ENCODE peak calls at places on chromosome 11, in four cellular contexts. One of them, this sample, is unnamed.

GRCh38 chr11:14054708-14055107 is 92.2 kb downstream of the SPON1 start:
- DNase-seq in tibial nerve: no peak
- DNase-seq in heart left ventricle: peak; percentile 57
- DNase-seq in NT2/D1: no peak
- DNase-seq in this sample: no peak

GRCh38 chr11:35662061-35662648 is 420 bp upstream of the TRIM44 start:
- DNase-seq in tibial nerve: peak; percentile 55
- DNase-seq in heart left ventricle: no peak
- DNase-seq in NT2/D1: no peak
- DNase-seq in this sample: no peak

GRCh38 chr11:102664001-102664752 is 39.0 kb upstream of the MMP20 start:
- DNase-seq in tibial nerve: no peak
- DNase-seq in heart left ventricle: no peak
- DNase-seq in NT2/D1: no peak
- DNase-seq in this sample: peak; percentile 57

GRCh38 chr11:94681852-94682251 is 86.3 kb upstream of the AMOTL1 start:
- DNase-seq in tibial nerve: no peak
- DNase-seq in heart left ventricle: no peak
- DNase-seq in NT2/D1: no peak
- DNase-seq in this sample: no peak

GRCh38 chr11:439315-440064 is 2.3 kb downstream of the ANO9 start:
- DNase-seq in tibial nerve: no peak
- DNase-seq in heart left ventricle: peak; percentile 18
- DNase-seq in NT2/D1: no peak
- DNase-seq in this sample: no peak

GRCh38 chr11:119671561-119672015 is 57.4 kb downstream of the NECTIN1 start:
- DNase-seq in tibial nerve: no peak
- DNase-seq in heart left ventricle: peak; percentile 56
- DNase-seq in NT2/D1: no peak
- DNase-seq in this sample: no peak

GRCh38 chr11:42974510-42974909 is 337.3 kb upstream of the API5 start:
- DNase-seq in tibial nerve: no peak
- DNase-seq in heart left ventricle: no peak
- DNase-seq in NT2/D1: peak; percentile 48
- DNase-seq in this sample: no peak

GRCh38 chr11:86274503-86274902 is 27.5 kb upstream of the HIKESHI start:
- DNase-seq in tibial nerve: no peak
- DNase-seq in heart left ventricle: no peak
- DNase-seq in NT2/D1: no peak
- DNase-seq in this sample: no peak

GRCh38 chr11:20161230-20161918 is 1.1 kb upstream of the DBX1 start:
- DNase-seq in tibial nerve: no peak
- DNase-seq in heart left ventricle: no peak
- DNase-seq in NT2/D1: peak; percentile 56
- DNase-seq in this sample: no peak

GRCh38 chr11:60971520-60971919 is at the start of gene CD6:
- DNase-seq in tibial nerve: no peak
- DNase-seq in heart left ventricle: no peak
- DNase-seq in NT2/D1: no peak
- DNase-seq in this sample: no peak

GRCh38 chr11:40321537-40321936 is 1137.9 kb downstream of the LRRC4C start:
- DNase-seq in tibial nerve: no peak
- DNase-seq in heart left ventricle: no peak
- DNase-seq in NT2/D1: no peak
- DNase-seq in this sample: no peak

GRCh38 chr11:73189315-73189714 is 28.8 kb upstream of the P2RY2 start:
- DNase-seq in tibial nerve: no peak
- DNase-seq in heart left ventricle: no peak
- DNase-seq in NT2/D1: no peak
- DNase-seq in this sample: no peak

GRCh38 chr11:57403176-57404147 is 13.0 kb upstream of the PRG2 start:
- DNase-seq in tibial nerve: no peak
- DNase-seq in heart left ventricle: no peak
- DNase-seq in NT2/D1: no peak
- DNase-seq in this sample: no peak

GRCh38 chr11:31102875-31103274 is 266.7 kb downstream of the DCDC1 start:
- DNase-seq in tibial nerve: no peak
- DNase-seq in heart left ventricle: no peak
- DNase-seq in NT2/D1: no peak
- DNase-seq in this sample: no peak

GRCh38 chr11:441418-442274 is at the start of gene ANO9:
- DNase-seq in tibial nerve: no peak
- DNase-seq in heart left ventricle: no peak
- DNase-seq in NT2/D1: no peak
- DNase-seq in this sample: peak; percentile 58

GRCh38 chr11:100576044-100577021 is 110.8 kb upstream of the ARHGAP42 start:
- DNase-seq in tibial nerve: peak; percentile 37
- DNase-seq in heart left ventricle: no peak
- DNase-seq in NT2/D1: peak; percentile 30
- DNase-seq in this sample: peak; percentile 58

GRCh38 chr11:34214961-34215805 is 109.8 kb downstream of the NAT10 start:
- DNase-seq in tibial nerve: no peak
- DNase-seq in heart left ventricle: no peak
- DNase-seq in NT2/D1: no peak
- DNase-seq in this sample: no peak

GRCh38 chr11:39236916-39237315 is 2222.5 kb downstream of the LRRC4C start:
- DNase-seq in tibial nerve: no peak
- DNase-seq in heart left ventricle: no peak
- DNase-seq in NT2/D1: no peak
- DNase-seq in this sample: no peak

GRCh38 chr11:86447763-86448480 is 73.2 kb downstream of the CCDC81 start:
- DNase-seq in tibial nerve: no peak
- DNase-seq in heart left ventricle: no peak
- DNase-seq in NT2/D1: no peak
- DNase-seq in this sample: no peak

GRCh38 chr11:1373536-1374214 is 16.1 kb upstream of the BRSK2 start:
- DNase-seq in tibial nerve: no peak
- DNase-seq in heart left ventricle: no peak
- DNase-seq in NT2/D1: no peak
- DNase-seq in this sample: peak; percentile 58

GRCh38 chr11:134478176-134478575 is 66.1 kb upstream of the B3GAT1 start:
- DNase-seq in tibial nerve: no peak
- DNase-seq in heart left ventricle: no peak
- DNase-seq in NT2/D1: no peak
- DNase-seq in this sample: no peak

GRCh38 chr11:35998651-35999050 is 54.8 kb downstream of the LDLRAD3 start:
- DNase-seq in tibial nerve: no peak
- DNase-seq in heart left ventricle: no peak
- DNase-seq in NT2/D1: no peak
- DNase-seq in this sample: no peak

GRCh38 chr11:121282376-121282775 is 10.2 kb upstream of the SC5D start:
- DNase-seq in tibial nerve: no peak
- DNase-seq in heart left ventricle: no peak
- DNase-seq in NT2/D1: no peak
- DNase-seq in this sample: no peak

GRCh38 chr11:21295508-21295907 is 626.1 kb downstream of the NELL1 start:
- DNase-seq in tibial nerve: no peak
- DNase-seq in heart left ventricle: no peak
- DNase-seq in NT2/D1: no peak
- DNase-seq in this sample: no peak

GRCh38 chr11:102926946-102927623 is 28.4 kb downstream of the MMP13 start:
- DNase-seq in tibial nerve: no peak
- DNase-seq in heart left ventricle: no peak
- DNase-seq in NT2/D1: no peak
- DNase-seq in this sample: no peak

GRCh38 chr11:2209900-2210321 is 38.3 kb upstream of the TH start:
- DNase-seq in tibial nerve: no peak
- DNase-seq in heart left ventricle: no peak
- DNase-seq in NT2/D1: no peak
- DNase-seq in this sample: no peak

GRCh38 chr11:101717621-101718020 is 133.8 kb upstream of the TRPC6 start:
- DNase-seq in tibial nerve: no peak
- DNase-seq in heart left ventricle: no peak
- DNase-seq in NT2/D1: no peak
- DNase-seq in this sample: peak; percentile 51

GRCh38 chr11:8329961-8330361 is 66.3 kb upstream of the LMO1 start:
- DNase-seq in tibial nerve: no peak
- DNase-seq in heart left ventricle: no peak
- DNase-seq in NT2/D1: no peak
- DNase-seq in this sample: peak; percentile 74

GRCh38 chr11:123218451-123218850 is 23.4 kb upstream of the CLMP start:
- DNase-seq in tibial nerve: no peak
- DNase-seq in heart left ventricle: no peak
- DNase-seq in NT2/D1: no peak
- DNase-seq in this sample: no peak

GRCh38 chr11:92123540-92123939 is 101.1 kb upstream of the FAT3 start:
- DNase-seq in tibial nerve: no peak
- DNase-seq in heart left ventricle: no peak
- DNase-seq in NT2/D1: no peak
- DNase-seq in this sample: no peak

GRCh38 chr11:75275581-75275980 is 35.0 kb downstream of the TPBGL start:
- DNase-seq in tibial nerve: no peak
- DNase-seq in heart left ventricle: peak; percentile 50
- DNase-seq in NT2/D1: peak; percentile 64
- DNase-seq in this sample: no peak

GRCh38 chr11:61890536-61891330 is 612 bp downstream of the FADS3 start:
- DNase-seq in tibial nerve: no peak
- DNase-seq in heart left ventricle: peak; percentile 89
- DNase-seq in NT2/D1: no peak
- DNase-seq in this sample: peak; percentile 60

GRCh38 chr11:45089251-45089650 is 57.2 kb upstream of the PRDM11 start:
- DNase-seq in tibial nerve: peak; percentile 86
- DNase-seq in heart left ventricle: peak; percentile 90
- DNase-seq in NT2/D1: no peak
- DNase-seq in this sample: no peak

GRCh38 chr11:95108159-95108611 is 18.5 kb downstream of the ENDOD1 start:
- DNase-seq in tibial nerve: peak; percentile 23
- DNase-seq in heart left ventricle: peak; percentile 72
- DNase-seq in NT2/D1: no peak
- DNase-seq in this sample: no peak

GRCh38 chr11:72736452-72737069 is 15.6 kb downstream of the ARAP1 start:
- DNase-seq in tibial nerve: peak; percentile 52
- DNase-seq in heart left ventricle: peak; percentile 67
- DNase-seq in NT2/D1: no peak
- DNase-seq in this sample: no peak

GRCh38 chr11:1862588-1863351 is 9.9 kb downstream of the LSP1 start:
- DNase-seq in tibial nerve: no peak
- DNase-seq in heart left ventricle: peak; percentile 50
- DNase-seq in NT2/D1: no peak
- DNase-seq in this sample: no peak

GRCh38 chr11:26187639-26188038 is 144.3 kb upstream of the ANO3 start:
- DNase-seq in tibial nerve: no peak
- DNase-seq in heart left ventricle: no peak
- DNase-seq in NT2/D1: no peak
- DNase-seq in this sample: no peak

GRCh38 chr11:62774407-62774806 is 3.2 kb downstream of the TAF6L start:
- DNase-seq in tibial nerve: no peak
- DNase-seq in heart left ventricle: no peak
- DNase-seq in NT2/D1: no peak
- DNase-seq in this sample: no peak

GRCh38 chr11:58577441-58578135 is 1.3 kb upstream of the ZFP91 start:
- DNase-seq in tibial nerve: no peak
- DNase-seq in heart left ventricle: peak; percentile 62
- DNase-seq in NT2/D1: no peak
- DNase-seq in this sample: peak; percentile 12

GRCh38 chr11:10654211-10655150 is 39.1 kb downstream of the IRAG1 start:
- DNase-seq in tibial nerve: no peak
- DNase-seq in heart left ventricle: no peak
- DNase-seq in NT2/D1: peak; percentile 27
- DNase-seq in this sample: peak; percentile 28
- H3K4me1 ChIP-seq in tibial nerve: peaks cover 82% of the 10 kb centered on the region
- H3K4me1 ChIP-seq in heart left ventricle: peaks cover 70% of the 10 kb centered on the region
- H3K4me1 ChIP-seq in NT2/D1: no peaks in the 10 kb centered on the region
- H3K4me1 ChIP-seq in this sample: peaks cover 23% of the 10 kb centered on the region

GRCh38 chr11:124763156-124763947 is 1.3 kb upstream of the ESAM start:
- DNase-seq in tibial nerve: peak; percentile 87
- DNase-seq in heart left ventricle: peak; percentile 80
- DNase-seq in NT2/D1: peak; percentile 75
- DNase-seq in this sample: peak; percentile 95
- H3K4me3 ChIP-seq in tibial nerve: peak overlapping the region; percentile 55
- H3K4me3 ChIP-seq in heart left ventricle: peak overlapping the region; percentile 95
- H3K4me3 ChIP-seq in NT2/D1: peak overlapping the region; percentile 57
- H3K4me3 ChIP-seq in this sample: peak overlapping the region; percentile 53

GRCh38 chr11:110886241-110886640 is 174.0 kb upstream of the ARHGAP20 start:
- DNase-seq in tibial nerve: no peak
- DNase-seq in heart left ventricle: no peak
- DNase-seq in NT2/D1: no peak
- DNase-seq in this sample: no peak
- H3K4me1 ChIP-seq in tibial nerve: peaks cover 12% of the 10 kb centered on the region
- H3K4me1 ChIP-seq in heart left ventricle: no peaks in the 10 kb centered on the region
- H3K4me1 ChIP-seq in NT2/D1: no peaks in the 10 kb centered on the region
- H3K4me1 ChIP-seq in this sample: no peaks in the 10 kb centered on the region

GRCh38 chr11:125165664-125166346 is 1.3 kb downstream of the PKNOX2 start:
- DNase-seq in tibial nerve: no peak
- DNase-seq in heart left ventricle: no peak
- DNase-seq in NT2/D1: no peak
- DNase-seq in this sample: no peak

GRCh38 chr11:125167954-125168821 is 3.6 kb downstream of the PKNOX2 start:
- DNase-seq in tibial nerve: no peak
- DNase-seq in heart left ventricle: no peak
- DNase-seq in NT2/D1: no peak
- DNase-seq in this sample: peak; percentile 43

GRCh38 chr11:125166347-125166841 is 1.8 kb downstream of the PKNOX2 start:
- DNase-seq in tibial nerve: no peak
- DNase-seq in heart left ventricle: no peak
- DNase-seq in NT2/D1: no peak
- DNase-seq in this sample: peak; percentile 53

GRCh38 chr11:125167292-125167953 is 2.9 kb downstream of the PKNOX2 start:
- DNase-seq in tibial nerve: no peak
- DNase-seq in heart left ventricle: no peak
- DNase-seq in NT2/D1: peak; percentile 28
- DNase-seq in this sample: peak; percentile 68

DNA sequence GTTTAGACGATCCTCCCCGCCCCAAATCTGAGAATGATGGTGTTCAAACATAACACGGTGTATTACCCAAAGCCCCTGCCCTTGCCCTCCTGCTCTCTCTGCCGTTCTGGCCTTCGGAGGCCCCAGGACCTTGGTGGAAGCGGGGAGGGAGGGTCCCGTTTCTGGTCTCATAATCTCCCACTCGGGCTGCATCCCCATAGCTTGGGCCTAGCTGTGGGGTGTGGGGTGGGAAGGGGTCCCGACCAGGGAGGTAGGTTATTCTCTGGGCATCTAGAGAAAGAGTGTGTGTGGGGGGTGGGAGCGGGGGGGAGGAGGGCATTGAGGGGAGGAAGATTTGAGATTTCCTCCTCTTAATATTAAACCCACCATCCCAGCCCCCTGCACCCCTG is 2.3 kb downstream of the PKNOX2 start:
- DNase-seq in tibial nerve: no peak
- DNase-seq in heart left ventricle: no peak
- DNase-seq in NT2/D1: no peak
- DNase-seq in this sample: peak; percentile 29
- H3K4me3 ChIP-seq in tibial nerve: peak overlapping the region; percentile 70
- H3K4me3 ChIP-seq in heart left ventricle: peak overlapping the region; percentile 74
- H3K4me3 ChIP-seq in NT2/D1: peak overlapping the region; percentile 63
- H3K4me3 ChIP-seq in this sample: peak overlapping the region; percentile 71

GRCh38 chr11:28105869-28106268 is 2.1 kb downstream of the KIF18A start:
- DNase-seq in tibial nerve: no peak
- DNase-seq in heart left ventricle: no peak
- DNase-seq in NT2/D1: no peak
- DNase-seq in this sample: no peak
- H3K4me1 ChIP-seq in tibial nerve: peaks cover 26% of the 10 kb centered on the region
- H3K4me1 ChIP-seq in heart left ventricle: peaks cover 26% of the 10 kb centered on the region
- H3K4me1 ChIP-seq in NT2/D1: no peaks in the 10 kb centered on the region
- H3K4me1 ChIP-seq in this sample: peaks cover 57% of the 10 kb centered on the region